ENCODE peak calls at places on chromosomes 5 and 9, in nine cellular contexts. E is lung microvascular endothelial cell, Y is H9, W is NCI-H774, I is neural crest cell, U is anterior cingulate cortex, C is RPMI8226, B is SK-MEL-5, N is HTR-8/SVneo. O is an unnamed sample.

GRCh38 chr9:85859751-85860150 is 81.2 kb upstream of the NAA35 start:
- DNase-seq in Y (no peak), C (no peak), W (no peak), E (no peak), N (no peak), B (peak), U (no peak), I (no peak), O (no peak)

GRCh38 chr5:67301285-67301904 is 104.8 kb upstream of the CD180 start:
- DNase-seq in C (no peak), I (no peak), W (no peak), U (peak), N (peak), B (peak), E (peak), Y (no peak), O (no peak)

GRCh38 chr5:156367602-156368001 is 40.6 kb downstream of the SGCD start:
- DNase-seq in C (no peak), Y (no peak), N (no peak), I (no peak), W (no peak), U (no peak), B (no peak), E (no peak), O (no peak)

GRCh38 chr5:115333164-115333563 is 36.7 kb upstream of the CCDC112 start:
- DNase-seq in I (no peak), B (no peak), W (no peak), U (no peak), Y (no peak), C (peak), N (no peak), E (no peak), O (no peak)

GRCh38 chr5:78006449-78006848 is 230.3 kb upstream of the TBCA start:
- DNase-seq in N (no peak), E (no peak), B (no peak), Y (no peak), U (no peak), I (no peak), W (no peak), C (no peak), O (no peak)

GRCh38 chr5:89255845-89256463 is 373.0 kb upstream of the MEF2C start:
- DNase-seq in E (peak), U (no peak), W (no peak), I (no peak), Y (no peak), N (no peak), B (peak), C (peak), O (peak)

GRCh38 chr5:173592050-173592669 is 24.3 kb downstream of the BOD1 start:
- DNase-seq in I (no peak), E (peak), W (no peak), U (no peak), B (peak), C (peak), Y (no peak), N (no peak), O (no peak)

GRCh38 chr9:2260401-2261306 is 245.5 kb downstream of the SMARCA2 start:
- DNase-seq in U (no peak), Y (no peak), I (no peak), N (no peak), E (no peak), C (no peak), W (no peak), B (no peak), O (no peak)

GRCh38 chr5:157308826-157309465 is 43.0 kb downstream of the CYFIP2 start:
- DNase-seq in B (peak), N (no peak), E (no peak), C (no peak), I (no peak), U (no peak), Y (no peak), W (no peak), O (no peak)

GRCh38 chr5:178516836-178517235 is 73.4 kb downstream of the COL23A1 start:
- DNase-seq in E (no peak), I (no peak), W (no peak), C (no peak), N (no peak), U (no peak), Y (no peak), B (no peak), O (no peak)

GRCh38 chr5:73938938-73939320 is 312.9 kb downstream of the ARHGEF28 start:
- DNase-seq in U (no peak), N (no peak), E (no peak), I (no peak), C (no peak), B (no peak), W (no peak), Y (no peak), O (no peak)

GRCh38 chr9:109779711-109780452 is at the start of gene PALM2AKAP2:
- DNase-seq in I (peak), N (peak), U (peak), E (peak), C (peak), Y (peak), B (peak), W (no peak), O (peak)

GRCh38 chr9:125550633-125551032 is 156.4 kb downstream of the MAPKAP1 start:
- DNase-seq in W (no peak), N (no peak), I (no peak), B (no peak), Y (no peak), E (no peak), C (no peak), U (no peak), O (no peak)

GRCh38 chr5:78269088-78269703 is 25.3 kb downstream of the AP3B1 start:
- DNase-seq in N (no peak), U (no peak), I (no peak), B (peak), Y (no peak), C (no peak), E (peak), W (no peak), O (no peak)

GRCh38 chr5:21007781-21008180 is 1019.8 kb upstream of the CDH18 start:
- DNase-seq in W (no peak), C (no peak), B (no peak), I (no peak), N (no peak), Y (no peak), U (no peak), E (no peak), O (no peak)

GRCh38 chr9:107208121-107208520 is 75.0 kb upstream of the RAD23B start:
- DNase-seq in I (no peak), N (no peak), Y (no peak), C (no peak), U (no peak), B (no peak), E (no peak), W (no peak), O (no peak)

GRCh38 chr9:93010696-93011095 is 47.8 kb upstream of the SUSD3 start:
- DNase-seq in I (no peak), N (no peak), W (no peak), U (no peak), B (no peak), C (no peak), Y (peak), E (no peak), O (no peak)

GRCh38 chr9:129007035-129007765 is 20.9 kb downstream of the SH3GLB2 start:
- DNase-seq in W (no peak), E (no peak), C (no peak), Y (no peak), N (no peak), B (no peak), U (peak), I (no peak), O (no peak)

GRCh38 chr5:142685418-142686209 is at the start of gene FGF1:
- DNase-seq in U (peak), B (no peak), Y (no peak), I (no peak), E (no peak), C (no peak), W (no peak), N (no peak), O (no peak)